ENCODE peak calls at places on chromosomes 11 and 22, in five cellular contexts. One of them, this sample, is unnamed.

GRCh38 chr22:24540470-24540869 is 14.5 kb downstream of the GUCD1 start:
- DNase-seq in lower leg skin: no peak
- DNase-seq in fibroblast of mammary gland: no peak
- DNase-seq in aorta: no peak
- DNase-seq in psoas muscle: peak
- DNase-seq in this sample: no peak

GRCh38 chr11:120751550-120751949 is 240.0 kb downstream of the GRIK4 start:
- DNase-seq in lower leg skin: no peak
- DNase-seq in fibroblast of mammary gland: no peak
- DNase-seq in aorta: no peak
- DNase-seq in psoas muscle: no peak
- DNase-seq in this sample: no peak

GRCh38 chr11:103544874-103545273 is 435.6 kb downstream of the DYNC2H1 start:
- DNase-seq in lower leg skin: no peak
- DNase-seq in fibroblast of mammary gland: no peak
- DNase-seq in aorta: no peak
- DNase-seq in psoas muscle: no peak
- DNase-seq in this sample: no peak

GRCh38 chr11:93085097-93085496 is 112.7 kb downstream of the SLC36A4 start:
- DNase-seq in lower leg skin: no peak
- DNase-seq in fibroblast of mammary gland: peak
- DNase-seq in aorta: no peak
- DNase-seq in psoas muscle: no peak
- DNase-seq in this sample: no peak

GRCh38 chr11:9069256-9069655 is 22.1 kb downstream of the SCUBE2 start:
- DNase-seq in lower leg skin: no peak
- DNase-seq in fibroblast of mammary gland: no peak
- DNase-seq in aorta: no peak
- DNase-seq in psoas muscle: no peak
- DNase-seq in this sample: no peak

GRCh38 chr11:118657238-118657637 is 22.2 kb downstream of the TREH start:
- DNase-seq in lower leg skin: no peak
- DNase-seq in fibroblast of mammary gland: no peak
- DNase-seq in aorta: no peak
- DNase-seq in psoas muscle: no peak
- DNase-seq in this sample: no peak

GRCh38 chr11:126113515-126113957 is 50.9 kb upstream of the CDON start:
- DNase-seq in lower leg skin: peak
- DNase-seq in fibroblast of mammary gland: peak
- DNase-seq in aorta: peak
- DNase-seq in psoas muscle: peak
- DNase-seq in this sample: no peak

GRCh38 chr11:129434641-129435498 is 59.2 kb downstream of the BARX2 start:
- DNase-seq in lower leg skin: peak
- DNase-seq in fibroblast of mammary gland: no peak
- DNase-seq in aorta: no peak
- DNase-seq in psoas muscle: no peak
- DNase-seq in this sample: no peak

GRCh38 chr22:36196254-36197064 is 5.2 kb downstream of the APOL4 start:
- DNase-seq in lower leg skin: peak
- DNase-seq in fibroblast of mammary gland: no peak
- DNase-seq in aorta: no peak
- DNase-seq in psoas muscle: no peak
- DNase-seq in this sample: no peak

GRCh38 chr11:132064987-132065620 is 694.7 kb downstream of the NTM start:
- DNase-seq in lower leg skin: no peak
- DNase-seq in fibroblast of mammary gland: peak
- DNase-seq in aorta: no peak
- DNase-seq in psoas muscle: no peak
- DNase-seq in this sample: no peak

GRCh38 chr11:47213985-47214564 is 699 bp upstream of the DDB2 start:
- DNase-seq in lower leg skin: peak
- DNase-seq in fibroblast of mammary gland: peak
- DNase-seq in aorta: peak
- DNase-seq in psoas muscle: peak
- DNase-seq in this sample: no peak

DNA sequence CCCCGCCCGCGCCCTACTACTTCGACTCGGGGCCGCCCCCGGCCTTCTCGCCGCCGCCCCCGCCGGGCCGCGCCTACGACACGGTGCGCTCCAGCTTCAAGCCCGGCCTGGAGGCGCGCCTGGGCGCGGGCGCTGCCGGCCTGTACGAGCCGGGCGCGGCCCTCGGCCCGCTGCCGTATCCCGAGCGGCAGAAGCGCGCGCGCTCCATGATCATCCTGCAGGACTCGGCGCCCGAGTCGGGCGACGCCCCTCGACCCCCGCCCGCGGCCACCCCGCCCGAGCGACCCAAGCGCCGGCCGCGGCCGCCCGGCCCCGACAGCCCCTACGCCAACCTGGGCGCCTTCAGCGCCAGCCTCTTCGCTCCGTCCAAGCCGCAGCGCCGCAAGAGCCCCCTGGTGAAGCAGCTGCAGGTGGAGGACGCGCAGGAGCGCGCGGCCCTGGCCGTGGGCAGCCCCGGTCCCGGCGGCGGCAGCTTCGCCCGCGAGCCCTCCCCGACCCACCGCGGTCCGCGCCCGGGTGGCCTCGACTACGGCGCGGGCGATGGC is 17.6 kb upstream of the ACR start:
- DNase-seq in lower leg skin: no peak
- DNase-seq in fibroblast of mammary gland: peak
- DNase-seq in aorta: no peak
- DNase-seq in psoas muscle: no peak
- DNase-seq in this sample: no peak
- H3K4me3 ChIP-seq in lower leg skin: no peak
- H3K4me3 ChIP-seq in fibroblast of mammary gland: no peak
- H3K4me3 ChIP-seq in aorta: no peak
- H3K4me3 ChIP-seq in psoas muscle: peak
- H3K4me3 ChIP-seq in this sample: no peak

DNA sequence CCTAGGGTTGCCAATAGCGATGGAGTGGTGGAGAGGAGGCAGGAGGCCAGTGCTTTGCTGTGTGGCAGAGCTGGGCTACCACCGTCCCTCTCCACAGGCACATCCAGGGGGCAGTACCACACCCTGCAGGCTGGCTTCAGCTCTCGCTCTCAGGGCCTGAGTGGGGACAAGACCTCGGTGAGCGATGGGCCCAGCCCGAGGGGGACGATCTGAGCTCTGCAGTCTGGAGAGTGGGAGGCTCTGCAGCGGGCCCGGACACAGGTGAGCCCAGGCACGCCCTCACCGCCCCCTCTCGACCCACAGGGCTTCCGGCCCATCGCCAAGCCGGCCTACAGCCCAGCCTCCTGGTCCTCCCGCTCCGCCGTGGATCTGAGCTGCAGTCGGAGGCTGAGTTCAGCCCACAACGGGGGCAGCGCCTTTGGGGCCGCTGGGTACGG is 2.5 kb downstream of the PKP3 start:
- DNase-seq in lower leg skin: no peak
- DNase-seq in fibroblast of mammary gland: peak
- DNase-seq in aorta: no peak
- DNase-seq in psoas muscle: no peak
- DNase-seq in this sample: no peak
- H3K4me3 ChIP-seq in lower leg skin: no peak
- H3K4me3 ChIP-seq in fibroblast of mammary gland: no peak
- H3K4me3 ChIP-seq in aorta: no peak
- H3K4me3 ChIP-seq in psoas muscle: peak
- H3K4me3 ChIP-seq in this sample: no peak

DNA sequence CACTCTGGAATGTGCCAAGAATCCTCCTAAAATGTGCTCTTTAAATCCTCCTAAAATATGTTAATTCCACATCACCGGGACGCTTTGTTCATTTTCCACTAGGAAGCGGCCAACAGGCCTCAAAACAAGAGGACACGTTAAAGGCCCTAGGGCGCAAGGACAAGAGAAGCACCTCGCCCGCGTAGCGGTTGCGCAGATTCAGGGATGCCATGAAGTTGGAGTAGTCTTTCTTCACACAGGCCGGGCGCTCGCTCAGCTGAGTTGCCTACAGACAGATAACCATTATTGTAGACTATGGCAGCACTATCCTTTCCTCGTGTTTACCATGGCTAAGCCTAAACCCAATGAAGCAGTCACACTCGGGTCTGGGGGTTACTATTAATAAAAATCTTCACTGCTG is 29.5 kb upstream of the SERPIND1 start:
- DNase-seq in lower leg skin: no peak
- DNase-seq in fibroblast of mammary gland: no peak
- DNase-seq in aorta: no peak
- DNase-seq in psoas muscle: no peak
- DNase-seq in this sample: no peak
- H3K4me3 ChIP-seq in lower leg skin: no peak
- H3K4me3 ChIP-seq in fibroblast of mammary gland: no peak
- H3K4me3 ChIP-seq in aorta: no peak
- H3K4me3 ChIP-seq in psoas muscle: no peak
- H3K4me3 ChIP-seq in this sample: no peak

GRCh38 chr22:17381237-17381913 is 12.1 kb downstream of the CECR2 start:
- DNase-seq in lower leg skin: peak
- DNase-seq in fibroblast of mammary gland: no peak
- DNase-seq in aorta: no peak
- DNase-seq in psoas muscle: no peak
- DNase-seq in this sample: no peak

GRCh38 chr22:17375914-17376614 is 6.8 kb downstream of the CECR2 start:
- DNase-seq in lower leg skin: no peak
- DNase-seq in fibroblast of mammary gland: no peak
- DNase-seq in aorta: no peak
- DNase-seq in psoas muscle: no peak
- DNase-seq in this sample: no peak

GRCh38 chr22:17376950-17377349 is 7.7 kb downstream of the CECR2 start:
- DNase-seq in lower leg skin: no peak
- DNase-seq in fibroblast of mammary gland: no peak
- DNase-seq in aorta: no peak
- DNase-seq in psoas muscle: no peak
- DNase-seq in this sample: no peak

GRCh38 chr22:17380711-17381087 is 11.4 kb downstream of the CECR2 start:
- DNase-seq in lower leg skin: no peak
- DNase-seq in fibroblast of mammary gland: no peak
- DNase-seq in aorta: no peak
- DNase-seq in psoas muscle: no peak
- DNase-seq in this sample: no peak

DNA sequence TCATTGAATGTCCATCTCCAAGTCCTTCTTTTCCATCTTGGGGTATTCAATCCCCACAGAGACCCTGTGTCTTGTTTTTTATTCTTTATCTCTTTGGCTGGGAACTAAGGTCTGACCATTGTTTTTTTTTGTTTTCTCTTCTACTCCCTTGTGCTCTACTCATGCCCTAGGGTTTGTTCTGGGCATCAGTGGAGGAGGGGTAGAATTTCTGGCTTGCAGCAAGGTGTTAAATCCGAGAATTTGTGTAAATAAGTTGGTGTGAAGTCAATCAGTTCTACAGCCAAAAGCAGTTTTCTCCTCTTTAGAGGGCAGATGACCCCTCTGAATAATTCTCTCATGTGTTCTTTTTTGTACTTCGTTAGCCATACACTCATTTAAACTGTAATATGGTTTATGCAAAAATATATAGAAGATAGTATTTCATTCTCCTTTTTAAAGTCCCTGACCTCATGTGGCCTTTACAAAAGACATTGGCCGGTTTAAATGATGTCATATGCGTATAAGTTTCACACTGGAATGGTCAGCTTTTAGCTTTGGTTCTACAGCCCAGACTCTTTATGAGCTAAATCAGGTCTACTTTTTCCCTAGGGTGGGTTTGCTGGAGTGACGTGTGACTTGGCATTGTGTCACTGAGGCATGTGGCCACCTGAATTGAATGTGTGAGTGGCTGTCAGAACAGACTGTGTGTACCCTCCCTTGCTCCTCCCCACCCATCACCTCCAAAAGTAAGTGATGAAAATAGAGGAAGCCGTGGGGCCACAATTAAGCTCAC is 10.9 kb downstream of the CECR2 start:
- DNase-seq in lower leg skin: no peak
- DNase-seq in fibroblast of mammary gland: no peak
- DNase-seq in aorta: no peak
- DNase-seq in psoas muscle: no peak
- DNase-seq in this sample: no peak
- H3K4me3 ChIP-seq in lower leg skin: no peak
- H3K4me3 ChIP-seq in fibroblast of mammary gland: no peak
- H3K4me3 ChIP-seq in aorta: no peak
- H3K4me3 ChIP-seq in psoas muscle: no peak
- H3K4me3 ChIP-seq in this sample: no peak

GRCh38 chr11:69301033-69301490 is 7.1 kb downstream of the MYEOV start:
- DNase-seq in lower leg skin: no peak
- DNase-seq in fibroblast of mammary gland: no peak
- DNase-seq in aorta: no peak
- DNase-seq in psoas muscle: no peak
- DNase-seq in this sample: no peak

GRCh38 chr11:69298778-69299461 is 5.0 kb downstream of the MYEOV start:
- DNase-seq in lower leg skin: no peak
- DNase-seq in fibroblast of mammary gland: peak
- DNase-seq in aorta: no peak
- DNase-seq in psoas muscle: no peak
- DNase-seq in this sample: no peak

GRCh38 chr11:69299572-69299971 is 5.6 kb downstream of the MYEOV start:
- DNase-seq in lower leg skin: no peak
- DNase-seq in fibroblast of mammary gland: no peak
- DNase-seq in aorta: no peak
- DNase-seq in psoas muscle: no peak
- DNase-seq in this sample: no peak

GRCh38 chr11:69301491-69302401 is 7.8 kb downstream of the MYEOV start:
- DNase-seq in lower leg skin: no peak
- DNase-seq in fibroblast of mammary gland: peak
- DNase-seq in aorta: peak
- DNase-seq in psoas muscle: peak
- DNase-seq in this sample: no peak

DNA sequence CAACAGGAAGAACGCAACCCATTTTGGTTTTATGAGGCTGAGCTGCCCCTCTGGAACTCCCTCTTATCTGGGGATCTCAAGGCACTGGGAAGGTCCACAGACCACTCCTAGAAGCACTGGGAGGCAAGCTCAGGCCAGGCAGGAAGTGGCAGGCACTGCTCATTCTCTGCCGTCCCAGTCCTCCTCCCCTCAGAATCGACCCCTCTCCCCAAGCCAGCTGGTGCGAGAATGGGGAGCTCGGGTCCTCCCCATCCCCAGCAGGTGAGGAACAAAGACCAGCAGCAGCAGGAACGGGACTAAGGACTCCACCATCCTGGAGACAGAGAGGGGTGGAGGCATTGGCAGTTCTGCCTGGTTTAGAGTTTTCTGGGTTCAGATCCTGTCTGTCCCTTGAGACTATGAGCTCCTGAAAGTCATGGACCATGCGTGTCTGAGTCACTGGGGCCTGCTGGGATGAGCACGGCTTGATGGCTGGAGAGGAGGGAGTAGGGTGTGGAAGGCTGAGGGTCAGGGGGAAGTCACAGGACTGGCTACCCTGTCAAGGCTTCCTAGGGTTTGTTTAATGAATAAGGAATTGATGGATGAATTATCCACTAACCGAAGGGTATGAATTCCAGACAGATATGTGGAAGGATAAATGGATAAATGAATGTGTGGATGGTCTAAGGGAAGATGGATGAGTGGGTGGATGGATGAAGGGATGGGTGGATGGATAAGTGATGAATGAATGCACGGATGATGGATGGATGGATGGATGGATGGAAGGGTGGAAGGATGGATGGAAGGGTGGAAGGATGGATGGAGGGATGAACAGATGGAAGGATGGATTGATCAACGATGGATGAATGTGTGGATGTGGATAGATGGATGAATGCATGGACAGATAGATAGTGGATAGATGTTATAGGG is 6.4 kb downstream of the MYEOV start:
- DNase-seq in lower leg skin: peak
- DNase-seq in fibroblast of mammary gland: peak
- DNase-seq in aorta: no peak
- DNase-seq in psoas muscle: no peak
- DNase-seq in this sample: no peak
- H3K4me3 ChIP-seq in lower leg skin: no peak
- H3K4me3 ChIP-seq in fibroblast of mammary gland: no peak
- H3K4me3 ChIP-seq in aorta: no peak
- H3K4me3 ChIP-seq in psoas muscle: no peak
- H3K4me3 ChIP-seq in this sample: no peak

This sample was measured in Jurkat, Clone E6-1.